ENCODE peak calls at places on chromosome 6, in five cellular contexts. One of them, this sample, is unnamed.
A peak's percentile ranks its signal among the peaks of the same experiment; 100 is the strongest.

GRCh38 chr6:39322306-39322850 is at the start of gene KCNK16:
- DNase-seq in lower lobe of right lung: no peak
- DNase-seq in hippocampal formation: no peak
- DNase-seq in esophagus squamous epithelium: no peak
- DNase-seq in CD4-positive, alpha-beta memory T cell: no peak
- DNase-seq in this sample: no peak

GRCh38 chr6:34227656-34228421 is 8.8 kb upstream of the HMGA1 start:
- DNase-seq in lower lobe of right lung: no peak
- DNase-seq in hippocampal formation: no peak
- DNase-seq in esophagus squamous epithelium: no peak
- DNase-seq in CD4-positive, alpha-beta memory T cell: no peak
- DNase-seq in this sample: no peak

GRCh38 chr6:108762394-108762793 is 85.8 kb upstream of the ARMC2 start:
- DNase-seq in lower lobe of right lung: no peak
- DNase-seq in hippocampal formation: no peak
- DNase-seq in esophagus squamous epithelium: no peak
- DNase-seq in CD4-positive, alpha-beta memory T cell: no peak
- DNase-seq in this sample: no peak

GRCh38 chr6:135941275-135941674 is 89.8 kb downstream of the PDE7B start:
- DNase-seq in lower lobe of right lung: no peak
- DNase-seq in hippocampal formation: no peak
- DNase-seq in esophagus squamous epithelium: no peak
- DNase-seq in CD4-positive, alpha-beta memory T cell: no peak
- DNase-seq in this sample: no peak

GRCh38 chr6:106186172-106186571 is 100.0 kb downstream of the PRDM1 start:
- DNase-seq in lower lobe of right lung: no peak
- DNase-seq in hippocampal formation: no peak
- DNase-seq in esophagus squamous epithelium: no peak
- DNase-seq in CD4-positive, alpha-beta memory T cell: no peak
- DNase-seq in this sample: no peak

GRCh38 chr6:53794720-53795253 is at the start of gene LRRC1:
- DNase-seq in lower lobe of right lung: peak; percentile 94
- DNase-seq in hippocampal formation: peak; percentile 89
- DNase-seq in esophagus squamous epithelium: peak; percentile 37
- DNase-seq in CD4-positive, alpha-beta memory T cell: peak; percentile 84
- DNase-seq in this sample: peak; percentile 98

GRCh38 chr6:44475417-44475778 is 87.9 kb downstream of the CDC5L start:
- DNase-seq in lower lobe of right lung: no peak
- DNase-seq in hippocampal formation: no peak
- DNase-seq in esophagus squamous epithelium: no peak
- DNase-seq in CD4-positive, alpha-beta memory T cell: no peak
- DNase-seq in this sample: no peak

GRCh38 chr6:151804585-151805285 is 2.7 kb upstream of the ESR1 start:
- DNase-seq in lower lobe of right lung: no peak
- DNase-seq in hippocampal formation: no peak
- DNase-seq in esophagus squamous epithelium: no peak
- DNase-seq in CD4-positive, alpha-beta memory T cell: no peak
- DNase-seq in this sample: no peak

GRCh38 chr6:14060971-14061370 is 56.6 kb upstream of the CD83 start:
- DNase-seq in lower lobe of right lung: no peak
- DNase-seq in hippocampal formation: no peak
- DNase-seq in esophagus squamous epithelium: no peak
- DNase-seq in CD4-positive, alpha-beta memory T cell: no peak
- DNase-seq in this sample: peak; percentile 2

GRCh38 chr6:156718647-156719394 is 58.4 kb upstream of the ARID1B start:
- DNase-seq in lower lobe of right lung: no peak
- DNase-seq in hippocampal formation: no peak
- DNase-seq in esophagus squamous epithelium: no peak
- DNase-seq in CD4-positive, alpha-beta memory T cell: no peak
- DNase-seq in this sample: no peak

GRCh38 chr6:38577492-38577891 is 62.2 kb downstream of the BTBD9 start:
- DNase-seq in lower lobe of right lung: no peak
- DNase-seq in hippocampal formation: no peak
- DNase-seq in esophagus squamous epithelium: no peak
- DNase-seq in CD4-positive, alpha-beta memory T cell: no peak
- DNase-seq in this sample: no peak

GRCh38 chr6:9039258-9039657 is 603.9 kb upstream of the SLC35B3 start:
- DNase-seq in lower lobe of right lung: no peak
- DNase-seq in hippocampal formation: no peak
- DNase-seq in esophagus squamous epithelium: no peak
- DNase-seq in CD4-positive, alpha-beta memory T cell: no peak
- DNase-seq in this sample: no peak

GRCh38 chr6:7100072-7100750 is 7.5 kb upstream of the RREB1 start:
- DNase-seq in lower lobe of right lung: no peak
- DNase-seq in hippocampal formation: no peak
- DNase-seq in esophagus squamous epithelium: no peak
- DNase-seq in CD4-positive, alpha-beta memory T cell: no peak
- DNase-seq in this sample: no peak

GRCh38 chr6:148329568-148330299 is 12.9 kb upstream of the SASH1 start:
- DNase-seq in lower lobe of right lung: no peak
- DNase-seq in hippocampal formation: no peak
- DNase-seq in esophagus squamous epithelium: no peak
- DNase-seq in CD4-positive, alpha-beta memory T cell: no peak
- DNase-seq in this sample: no peak

GRCh38 chr6:53103993-53104675 is 38.9 kb downstream of the FBXO9 start:
- DNase-seq in lower lobe of right lung: no peak
- DNase-seq in hippocampal formation: no peak
- DNase-seq in esophagus squamous epithelium: no peak
- DNase-seq in CD4-positive, alpha-beta memory T cell: no peak
- DNase-seq in this sample: no peak

GRCh38 chr6:121666809-121667208 is 231.4 kb downstream of the GJA1 start:
- DNase-seq in lower lobe of right lung: no peak
- DNase-seq in hippocampal formation: no peak
- DNase-seq in esophagus squamous epithelium: no peak
- DNase-seq in CD4-positive, alpha-beta memory T cell: no peak
- DNase-seq in this sample: no peak

GRCh38 chr6:75691012-75691411 is 58.0 kb upstream of the MYO6 start:
- DNase-seq in lower lobe of right lung: no peak
- DNase-seq in hippocampal formation: no peak
- DNase-seq in esophagus squamous epithelium: no peak
- DNase-seq in CD4-positive, alpha-beta memory T cell: no peak
- DNase-seq in this sample: no peak

GRCh38 chr6:118382126-118382525 is 166.0 kb upstream of the PLN start:
- DNase-seq in lower lobe of right lung: no peak
- DNase-seq in hippocampal formation: no peak
- DNase-seq in esophagus squamous epithelium: no peak
- DNase-seq in CD4-positive, alpha-beta memory T cell: no peak
- DNase-seq in this sample: no peak

GRCh38 chr6:139452176-139452876 is 77.9 kb upstream of the CITED2 start:
- DNase-seq in lower lobe of right lung: no peak
- DNase-seq in hippocampal formation: no peak
- DNase-seq in esophagus squamous epithelium: no peak
- DNase-seq in CD4-positive, alpha-beta memory T cell: no peak
- DNase-seq in this sample: no peak

GRCh38 chr6:165110871-165111270 is 198.5 kb downstream of the C6orf118 start:
- DNase-seq in lower lobe of right lung: no peak
- DNase-seq in hippocampal formation: no peak
- DNase-seq in esophagus squamous epithelium: no peak
- DNase-seq in CD4-positive, alpha-beta memory T cell: no peak
- DNase-seq in this sample: no peak

GRCh38 chr6:71473908-71474307 is 185.3 kb downstream of the OGFRL1 start:
- DNase-seq in lower lobe of right lung: peak; percentile 60
- DNase-seq in hippocampal formation: no peak
- DNase-seq in esophagus squamous epithelium: no peak
- DNase-seq in CD4-positive, alpha-beta memory T cell: no peak
- DNase-seq in this sample: no peak

GRCh38 chr6:156309017-156309416 is 468.2 kb upstream of the ARID1B start:
- DNase-seq in lower lobe of right lung: no peak
- DNase-seq in hippocampal formation: no peak
- DNase-seq in esophagus squamous epithelium: no peak
- DNase-seq in CD4-positive, alpha-beta memory T cell: no peak
- DNase-seq in this sample: no peak